ENCODE peak calls at places on chromosomes 3 and 15, in six cellular contexts. N, J, D, U, F and V are unnamed samples.

GRCh38 chr15:55703873-55704285 is 39.1 kb downstream of the PRTG start:
- DNase-seq in N (no peak), D (no peak), U (no peak), F (no peak), J (peak; percentile 14), V (peak; percentile 53)

GRCh38 chr3:9169951-9170850 is 79.2 kb downstream of the SRGAP3 start:
- DNase-seq in F (peak; percentile 38), D (no peak), N (no peak), U (no peak), J (no peak), V (no peak)

GRCh38 chr3:107269081-107269480 is 108.2 kb upstream of the CCDC54 start:
- DNase-seq in N (no peak), J (no peak), F (peak; percentile 97), D (no peak), U (no peak), V (no peak)

GRCh38 chr3:105518806-105519418 is 152.2 kb downstream of the ALCAM start:
- DNase-seq in J (peak; percentile 71), D (peak; percentile 67), N (no peak), F (peak; percentile 67), U (no peak), V (peak; percentile 47)

GRCh38 chr3:76044601-76045600 is 259.6 kb upstream of the ZNF717 start:
- DNase-seq in N (peak; percentile 74), U (no peak), J (peak; percentile 27), D (peak; percentile 54), F (peak; percentile 60), V (peak; percentile 50)

GRCh38 chr3:42031808-42032475 is 59.2 kb upstream of the TRAK1 start:
- DNase-seq in F (peak; percentile 95), J (no peak), D (peak; percentile 59), N (no peak), U (no peak), V (no peak)

GRCh38 chr3:135581806-135582205 is 383.7 kb upstream of the PPP2R3A start:
- DNase-seq in N (no peak), F (no peak), D (no peak), J (no peak), U (no peak), V (no peak)

GRCh38 chr15:82647835-82648256 is 683 bp upstream of the CPEB1 start:
- DNase-seq in J (no peak), D (peak; percentile 60), F (peak; percentile 45), N (no peak), U (no peak), V (peak; percentile 31)

GRCh38 chr3:182081096-182081495 is 369.4 kb downstream of the SOX2 start:
- DNase-seq in U (no peak), F (peak; percentile 30), D (no peak), J (no peak), N (no peak), V (no peak)

GRCh38 chr3:186318135-186318534 is 43.9 kb downstream of the DGKG start:
- DNase-seq in F (peak; percentile 65), D (no peak), J (no peak), N (no peak), U (no peak), V (no peak)

GRCh38 chr3:151843275-151843674 is 29.4 kb downstream of the AADAC start:
- DNase-seq in J (no peak), N (no peak), F (no peak), D (no peak), U (no peak), V (no peak)

GRCh38 chr3:136186330-136186729 is 9.8 kb downstream of the MSL2 start:
- DNase-seq in N (no peak), J (peak; percentile 54), U (no peak), D (no peak), F (no peak), V (no peak)

GRCh38 chr3:130700541-130700940 is 46.1 kb downstream of the PIK3R4 start:
- DNase-seq in D (no peak), F (no peak), J (no peak), N (no peak), U (no peak), V (no peak)

GRCh38 chr15:33699691-33700447 is 268.4 kb upstream of the CHRM5 start:
- DNase-seq in N (no peak), F (peak; percentile 64), U (no peak), J (peak; percentile 15), D (peak; percentile 34), V (no peak)

GRCh38 chr3:129609591-129610169 is 3.2 kb upstream of the PLXND1 start:
- DNase-seq in U (no peak), N (no peak), J (no peak), F (no peak), D (no peak), V (no peak)

GRCh38 chr3:57087361-57088092 is 27.1 kb downstream of the SPATA12 start:
- DNase-seq in N (no peak), D (no peak), U (no peak), F (no peak), J (no peak), V (no peak)

GRCh38 chr3:166471074-166471753 is 634.0 kb upstream of the BCHE start:
- DNase-seq in N (no peak), J (no peak), U (no peak), F (no peak), D (no peak), V (no peak)

GRCh38 chr15:82875411-82876003 is 66.1 kb downstream of the WHAMM start:
- DNase-seq in J (no peak), F (no peak), D (no peak), N (no peak), U (no peak), V (no peak)

GRCh38 chr3:177754508-177754921 is 557.2 kb upstream of the TBL1XR1 start:
- DNase-seq in U (no peak), N (no peak), J (no peak), D (no peak), F (no peak), V (no peak)

GRCh38 chr15:75817151-75817935 is 25.9 kb upstream of the UBE2Q2 start:
- DNase-seq in J (no peak), D (no peak), U (no peak), N (no peak), F (no peak), V (no peak)

GRCh38 chr15:55630921-55631320 is 42.8 kb upstream of the PYGO1 start:
- DNase-seq in D (no peak), N (no peak), J (no peak), U (no peak), F (no peak), V (no peak)

GRCh38 chr3:136916200-136916599 is 41.6 kb upstream of the IL20RB start:
- DNase-seq in D (no peak), F (no peak), N (no peak), U (no peak), J (no peak), V (no peak)

GRCh38 chr15:90654233-90655124 is 62.7 kb upstream of the BLM start:
- DNase-seq in D (no peak), N (no peak), J (no peak), F (peak; percentile 36), U (peak; percentile 34), V (no peak)

GRCh38 chr15:90665288-90666134 is 51.6 kb upstream of the BLM start:
- DNase-seq in U (peak; percentile 86), N (no peak), J (peak; percentile 79), F (no peak), D (no peak), V (peak; percentile 67)

GRCh38 chr15:90664650-90665287 is 52.4 kb upstream of the BLM start:
- DNase-seq in N (no peak), J (no peak), U (peak; percentile 74), F (no peak), D (no peak), V (no peak)

GRCh38 chr15:90659481-90659880 is 57.7 kb upstream of the BLM start:
- DNase-seq in N (no peak), D (no peak), J (no peak), U (no peak), F (no peak), V (no peak)

GRCh38 chr15:90660195-90660995 is 56.8 kb upstream of the BLM start:
- DNase-seq in F (peak; percentile 78), D (peak; percentile 24), N (no peak), U (peak; percentile 79), J (peak; percentile 69), V (no peak)
- H3K4me1 ChIP-seq in F (peaks cover 9% of the 10 kb centered on the region), D (peaks cover 5% of the 10 kb centered on the region), N (no peaks in the 10 kb centered on the region), U (peaks cover 4% of the 10 kb centered on the region), J (peaks cover 76% of the 10 kb centered on the region), V (peaks cover 7% of the 10 kb centered on the region)

DNA sequence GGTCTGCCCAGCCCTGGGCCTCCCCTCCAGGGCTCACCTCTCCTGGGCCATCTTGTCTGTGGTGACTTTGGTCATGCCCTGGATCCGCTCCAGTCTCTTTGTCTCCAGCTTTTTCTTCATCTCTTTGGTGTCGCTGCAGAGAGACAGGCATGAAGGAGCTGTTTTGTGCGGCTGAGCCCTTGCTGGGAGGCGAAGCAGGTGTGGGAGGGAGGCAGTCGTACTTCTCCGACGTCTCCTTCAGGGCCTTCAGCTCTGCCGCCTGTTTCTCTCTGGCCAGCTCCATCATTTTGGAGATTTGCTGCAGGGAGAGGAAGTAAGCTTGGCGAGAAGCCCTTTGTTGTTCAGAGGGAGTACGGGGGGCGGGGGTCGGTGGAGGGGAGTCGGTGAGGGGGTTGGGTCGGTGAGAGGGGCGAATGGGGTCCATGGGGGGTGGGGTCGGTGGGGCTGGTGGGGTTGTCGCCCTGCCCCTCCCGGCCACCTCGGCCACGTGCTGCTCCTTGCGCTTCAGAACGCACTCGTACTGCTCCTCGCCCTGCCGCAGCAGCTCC is 7.8 kb upstream of the ANKRD63 start:
- DNase-seq in N (peak; percentile 51), U (no peak), F (peak; percentile 27), J (no peak), D (no peak), V (no peak)
- H3K4me3 ChIP-seq in N (peak overlapping the region; percentile 24), U (peak overlapping the region; percentile 7), F (no peak overlapping the region), J (no peak overlapping the region), D (peak overlapping the region; percentile 41), V (no peak overlapping the region)

GRCh38 chr3:138267083-138267482 is 62.6 kb downstream of the NME9 start:
- DNase-seq in F (no peak), D (no peak), N (no peak), J (no peak), U (no peak), V (no peak)

GRCh38 chr3:138270245-138270644 is 59.4 kb downstream of the NME9 start:
- DNase-seq in J (no peak), N (no peak), U (no peak), F (no peak), D (no peak), V (no peak)

GRCh38 chr3:138260636-138261035 is 69.0 kb downstream of the NME9 start:
- DNase-seq in F (no peak), U (no peak), D (no peak), J (no peak), N (no peak), V (no peak)

GRCh38 chr3:138263104-138263503 is 66.5 kb downstream of the NME9 start:
- DNase-seq in U (no peak), D (peak; percentile 11), J (no peak), N (no peak), F (peak; percentile 2), V (no peak)

GRCh38 chr3:138265745-138266144 is 63.9 kb downstream of the NME9 start:
- DNase-seq in D (no peak), U (no peak), N (no peak), J (no peak), F (no peak), V (no peak)
- H3K36me3 ChIP-seq in D (peaks cover 9% of the 10 kb centered on the region), U (peaks cover 43% of the 10 kb centered on the region), N (peaks cover 6% of the 10 kb centered on the region), J (peaks cover 41% of the 10 kb centered on the region), F (no peaks in the 10 kb centered on the region), V (peaks cover 3% of the 10 kb centered on the region)

DNA sequence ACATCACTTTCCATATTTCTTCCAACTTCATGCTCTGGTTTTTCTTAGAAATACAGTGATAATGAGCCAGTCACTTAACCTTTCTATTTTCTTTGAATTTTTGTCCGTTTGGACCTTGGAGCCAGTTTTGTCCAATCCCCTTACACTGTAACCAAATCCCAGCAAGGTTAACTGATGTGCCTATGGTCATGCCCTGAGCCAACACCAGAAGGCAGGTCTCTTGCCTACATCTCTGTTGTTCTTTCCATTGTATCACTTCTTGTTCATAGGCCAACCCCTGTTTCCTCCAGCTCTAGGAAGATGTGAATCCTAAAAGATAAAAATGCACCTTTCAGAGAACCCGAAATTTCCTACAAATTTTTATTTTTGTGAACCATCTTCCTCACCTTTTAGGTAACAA is 122.7 kb downstream of the CMSS1 start:
- DNase-seq in J (no peak), F (no peak), N (no peak), U (no peak), D (no peak), V (no peak)
- H3K4me1 ChIP-seq in J (no peaks in the 10 kb centered on the region), F (no peaks in the 10 kb centered on the region), N (peaks cover 6% of the 10 kb centered on the region), U (peaks cover 18% of the 10 kb centered on the region), D (peaks cover 13% of the 10 kb centered on the region), V (peaks cover 5% of the 10 kb centered on the region)